ENCODE peak calls at places on chromosomes 11 and 22, in ten cellular contexts. N is Right ventricle myocardium superior; A is stimulated activated naive B cell treated with anti-CD40 and anti-IgM and Interleukin-4, amounts not matched to agents 10 μg/mL and 1 μg/mL and 100 μg/mL, for 72 hours; X is stimulated activated CD4-positive, alpha-beta T cell treated with anti-CD3 and anti-CD28 coated beads, Interleukin-4, amount 100 ng/mL, for 24 hours; G is myocyte; I is activated naive CD8-positive, alpha-beta T cell treated with anti-CD3 and anti-CD28 coated beads, Interleukin-2, amount 50 U/mL, for 24 hours; D is iris pigment epithelial cell; K is GM04504; E is A549; W is HuH-7. L is an unnamed sample.

GRCh38 chr11:31815743-31816466 is 4.8 kb upstream of the PAX6 start:
- DNase-seq in N (no peak), A (no peak), X (no peak), G (peak), I (no peak), D (no peak), K (no peak), E (no peak), W (peak), L (no peak)

GRCh38 chr11:103338621-103339484 is 229.6 kb downstream of the DYNC2H1 start:
- DNase-seq in N (no peak), A (no peak), X (no peak), G (peak), I (no peak), D (peak), K (no peak), E (peak), W (no peak), L (no peak)

GRCh38 chr11:47216141-47216798 is 1.5 kb downstream of the DDB2 start:
- DNase-seq in N (no peak), A (peak), X (peak), G (peak), I (peak), D (peak), K (peak), E (peak), W (no peak), L (no peak)

GRCh38 chr22:40572976-40573375 is 63.5 kb downstream of the MRTFA start:
- DNase-seq in N (no peak), A (no peak), X (no peak), G (no peak), I (no peak), D (peak), K (no peak), E (no peak), W (no peak), L (no peak)

GRCh38 chr11:131985769-131986393 is 615.5 kb downstream of the NTM start:
- DNase-seq in N (no peak), A (no peak), X (no peak), G (no peak), I (no peak), D (no peak), K (no peak), E (no peak), W (no peak), L (no peak)

GRCh38 chr11:124646148-124646547 is 23.5 kb downstream of the TBRG1 start:
- DNase-seq in N (no peak), A (no peak), X (no peak), G (no peak), I (no peak), D (no peak), K (no peak), E (no peak), W (no peak), L (no peak)

GRCh38 chr11:40032331-40032730 is 1427.1 kb downstream of the LRRC4C start:
- DNase-seq in N (no peak), A (no peak), X (no peak), G (no peak), I (no peak), D (no peak), K (no peak), E (no peak), W (no peak), L (no peak)

GRCh38 chr11:77501748-77502147 is 27.9 kb upstream of the PAK1 start:
- DNase-seq in N (no peak), A (no peak), X (no peak), G (no peak), I (no peak), D (no peak), K (no peak), E (no peak), W (no peak), L (no peak)

GRCh38 chr22:29992341-29993275 is 87.7 kb upstream of the HORMAD2 start:
- DNase-seq in N (no peak), A (no peak), X (no peak), G (peak), I (no peak), D (peak), K (no peak), E (no peak), W (no peak), L (no peak)

GRCh38 chr11:119828819-119829218 is 99.8 kb upstream of the NECTIN1 start:
- DNase-seq in N (no peak), A (no peak), X (no peak), G (no peak), I (no peak), D (no peak), K (no peak), E (no peak), W (no peak), L (no peak)

GRCh38 chr11:1299621-1300020 is 9.8 kb downstream of the TOLLIP start:
- DNase-seq in N (no peak), A (no peak), X (no peak), G (no peak), I (no peak), D (no peak), K (no peak), E (no peak), W (no peak), L (no peak)

GRCh38 chr11:11976476-11977187 is 31.8 kb downstream of the DKK3 start:
- DNase-seq in N (peak), A (no peak), X (no peak), G (peak), I (no peak), D (no peak), K (no peak), E (peak), W (no peak), L (peak)

GRCh38 chr11:72583177-72583553 is 91.1 kb downstream of the PDE2A start:
- DNase-seq in N (peak), A (no peak), X (no peak), G (no peak), I (no peak), D (no peak), K (no peak), E (no peak), W (no peak), L (peak)

GRCh38 chr11:112277937-112278336 is 17.3 kb upstream of the PLET1 start:
- DNase-seq in N (no peak), A (no peak), X (no peak), G (no peak), I (no peak), D (peak), K (no peak), E (no peak), W (no peak), L (no peak)

GRCh38 chr11:46295312-46295995 is 18.0 kb downstream of the CREB3L1 start:
- DNase-seq in N (peak), A (peak), X (peak), G (peak), I (peak), D (peak), K (no peak), E (no peak), W (peak), L (no peak)

GRCh38 chr11:123413636-123414035 is 16.4 kb upstream of the GRAMD1B start:
- DNase-seq in N (no peak), A (no peak), X (no peak), G (no peak), I (no peak), D (peak), K (no peak), E (no peak), W (no peak), L (peak)

GRCh38 chr11:104338186-104338585 is 174.2 kb upstream of the PDGFD start:
- DNase-seq in N (no peak), A (no peak), X (no peak), G (no peak), I (no peak), D (peak), K (no peak), E (no peak), W (no peak), L (no peak)

GRCh38 chr11:35359321-35360058 is 59.9 kb downstream of the SLC1A2 start:
- DNase-seq in N (no peak), A (no peak), X (no peak), G (no peak), I (no peak), D (no peak), K (no peak), E (no peak), W (no peak), L (no peak)

GRCh38 chr22:43438666-43439347 is 27.0 kb downstream of the MPPED1 start:
- DNase-seq in N (no peak), A (no peak), X (no peak), G (no peak), I (no peak), D (no peak), K (no peak), E (no peak), W (no peak), L (no peak)